ENCODE peak calls at places on chromosomes 5 and 9, in six cellular contexts. E, V, N, C, S and K are unnamed samples.
A peak's percentile ranks its signal among the peaks of the same experiment; 100 is the strongest.

GRCh38 chr5:90097082-90097477 is 312.5 kb downstream of the CETN3 start:
- DNase-seq in V (no peak), S (no peak), E (no peak), C (no peak), N (no peak), K (no peak)

GRCh38 chr9:38318755-38319495 is 73.6 kb upstream of the ALDH1B1 start:
- DNase-seq in S (no peak), N (no peak), E (no peak), C (no peak), V (no peak), K (no peak)

GRCh38 chr5:891837-892389 is 688 bp downstream of the BRD9 start:
- DNase-seq in C (peak; percentile 71), N (no peak), V (peak; percentile 20), E (no peak), S (no peak), K (peak; percentile 81)

GRCh38 chr9:114250235-114250568 is 72.7 kb upstream of the ORM1 start:
- DNase-seq in E (peak; percentile 94), N (peak; percentile 89), C (peak; percentile 94), V (peak; percentile 84), S (peak; percentile 78), K (no peak)

GRCh38 chr5:106311230-106311629 is 1359.5 kb downstream of the EFNA5 start:
- DNase-seq in E (no peak), V (no peak), C (no peak), S (no peak), N (no peak), K (no peak)

GRCh38 chr9:87140605-87141109 is 193.4 kb upstream of the GAS1 start:
- DNase-seq in S (no peak), V (no peak), N (no peak), E (no peak), C (no peak), K (no peak)

GRCh38 chr9:135015096-135015495 is 72.4 kb upstream of the OLFM1 start:
- DNase-seq in C (no peak), V (no peak), E (no peak), S (no peak), N (no peak), K (no peak)

GRCh38 chr5:174733091-174733690 is 8.8 kb downstream of the MSX2 start:
- DNase-seq in N (no peak), V (no peak), C (no peak), S (no peak), E (no peak), K (no peak)

GRCh38 chr5:137880313-137880712 is 8.9 kb upstream of the PKD2L2 start:
- DNase-seq in V (peak; percentile 93), S (no peak), E (no peak), N (no peak), C (no peak), K (no peak)

GRCh38 chr5:120160120-120160895 is 303.8 kb upstream of the PRR16 start:
- DNase-seq in S (no peak), E (no peak), V (no peak), N (no peak), C (no peak), K (no peak)

GRCh38 chr9:124818431-124819281 is 34.6 kb upstream of the WDR38 start:
- DNase-seq in N (peak; percentile 33), S (no peak), C (peak; percentile 47), E (no peak), V (no peak), K (no peak)

GRCh38 chr5:107672212-107673105 is 1.7 kb upstream of the EFNA5 start:
- DNase-seq in C (peak; percentile 86), N (peak; percentile 87), S (peak; percentile 32), E (peak; percentile 86), V (peak; percentile 62), K (peak; percentile 79)

GRCh38 chr5:157744055-157745011 is 821 bp downstream of the LSM11 start:
- DNase-seq in S (no peak), N (peak; percentile 61), C (peak; percentile 37), V (no peak), E (peak; percentile 52), K (peak; percentile 23)

GRCh38 chr5:71910741-71911140 is 191.7 kb downstream of the CARTPT start:
- DNase-seq in S (no peak), E (no peak), N (no peak), V (no peak), C (no peak), K (no peak)

GRCh38 chr9:133043449-133044035 is 12.7 kb downstream of the GTF3C5 start:
- DNase-seq in N (no peak), S (no peak), V (no peak), C (no peak), E (no peak), K (no peak)

GRCh38 chr5:122701640-122702523 is 73.0 kb upstream of the SNX2 start:
- DNase-seq in E (no peak), C (no peak), S (no peak), N (no peak), V (no peak), K (no peak)

GRCh38 chr9:36864491-36865410 is 169.3 kb downstream of the PAX5 start:
- DNase-seq in S (no peak), N (peak; percentile 33), V (no peak), E (no peak), C (no peak), K (no peak)